ENCODE peak calls at places on chromosomes 1 and 21, in six cellular contexts. X is stomach, I is GM12878, A is breast epithelium, V is vagina, Q is H1. Y is an unnamed sample.

GRCh38 chr1:228464487-228464983 is 22.6 kb upstream of the RNF187 start:
- DNase-seq in X (peak; percentile 50), I (no peak), Q (no peak), A (peak; percentile 63), V (no peak), Y (peak; percentile 90)

GRCh38 chr1:116819081-116819480 is 64.9 kb downstream of the CD2 start:
- DNase-seq in X (no peak), V (peak; percentile 69), I (no peak), Q (no peak), A (no peak), Y (no peak)

GRCh38 chr1:145993618-145994390 is 2.6 kb downstream of the TXNIP start:
- DNase-seq in Q (no peak), V (no peak), I (no peak), A (no peak), X (peak; percentile 24), Y (no peak)

GRCh38 chr21:16942703-16943102 is 570.1 kb upstream of the CXADR start:
- DNase-seq in V (no peak), I (no peak), A (no peak), X (no peak), Q (peak; percentile 43), Y (no peak)

GRCh38 chr1:15249032-15249601 is 2.1 kb downstream of the FHAD1 start:
- DNase-seq in A (no peak), V (no peak), I (no peak), Q (no peak), X (no peak), Y (no peak)

GRCh38 chr1:150227228-150227627 is 8.7 kb downstream of the ANP32E start:
- DNase-seq in I (no peak), V (no peak), A (no peak), X (no peak), Q (no peak), Y (no peak)

GRCh38 chr1:226608699-226609505 is 60.3 kb downstream of the STUM start:
- DNase-seq in I (no peak), A (no peak), X (peak; percentile 72), V (no peak), Q (peak; percentile 70), Y (peak; percentile 88)

GRCh38 chr1:15684042-15684461 is at the start of gene PLEKHM2:
- DNase-seq in A (no peak), V (no peak), I (no peak), X (peak; percentile 56), Q (no peak), Y (peak; percentile 91)

GRCh38 chr1:65255088-65256050 is 54.0 kb upstream of the DNAJC6 start:
- DNase-seq in X (no peak), A (no peak), Q (no peak), I (no peak), V (no peak), Y (no peak)

GRCh38 chr1:165949335-165950130 is 122.1 kb downstream of the UCK2 start:
- DNase-seq in Q (no peak), X (no peak), V (peak; percentile 67), A (no peak), I (no peak), Y (no peak)

GRCh38 chr1:213972141-213972540 is 15.6 kb upstream of the PROX1 start:
- DNase-seq in I (no peak), X (no peak), V (no peak), A (no peak), Q (no peak), Y (no peak)

GRCh38 chr1:200739499-200740290 is 1.0 kb downstream of the CAMSAP2 start:
- DNase-seq in V (no peak), I (no peak), A (peak; percentile 79), X (peak; percentile 38), Q (no peak), Y (peak; percentile 86)

GRCh38 chr1:182574156-182574555 is 14.9 kb downstream of the RNASEL start:
- DNase-seq in V (no peak), X (no peak), Q (no peak), A (no peak), I (no peak), Y (no peak)

GRCh38 chr1:12171206-12172041 is 4.6 kb downstream of the TNFRSF1B start:
- DNase-seq in Q (no peak), I (no peak), X (no peak), A (no peak), V (no peak), Y (no peak)
- H3K4me3 ChIP-seq in Q (no peak overlapping the region), I (peak overlapping the region; percentile 59), X (no peak overlapping the region), A (no peak overlapping the region), V (no peak overlapping the region), Y (no peak overlapping the region)

GRCh38 chr1:206907304-206907991 is 10.2 kb downstream of the IL24 start:
- DNase-seq in X (no peak), V (no peak), I (no peak), A (no peak), Q (no peak), Y (peak; percentile 77)

GRCh38 chr1:206909883-206910318 is 11.8 kb downstream of the FCMR start:
- DNase-seq in I (no peak), A (no peak), V (no peak), Q (no peak), X (no peak), Y (no peak)

GRCh38 chr1:206908038-206908437 is 10.8 kb downstream of the IL24 start:
- DNase-seq in V (no peak), X (no peak), A (no peak), Q (no peak), I (no peak), Y (peak; percentile 59)

GRCh38 chr1:206911064-206911663 is 10.6 kb downstream of the FCMR start:
- DNase-seq in X (no peak), Q (no peak), A (no peak), V (no peak), I (no peak), Y (no peak)

DNA sequence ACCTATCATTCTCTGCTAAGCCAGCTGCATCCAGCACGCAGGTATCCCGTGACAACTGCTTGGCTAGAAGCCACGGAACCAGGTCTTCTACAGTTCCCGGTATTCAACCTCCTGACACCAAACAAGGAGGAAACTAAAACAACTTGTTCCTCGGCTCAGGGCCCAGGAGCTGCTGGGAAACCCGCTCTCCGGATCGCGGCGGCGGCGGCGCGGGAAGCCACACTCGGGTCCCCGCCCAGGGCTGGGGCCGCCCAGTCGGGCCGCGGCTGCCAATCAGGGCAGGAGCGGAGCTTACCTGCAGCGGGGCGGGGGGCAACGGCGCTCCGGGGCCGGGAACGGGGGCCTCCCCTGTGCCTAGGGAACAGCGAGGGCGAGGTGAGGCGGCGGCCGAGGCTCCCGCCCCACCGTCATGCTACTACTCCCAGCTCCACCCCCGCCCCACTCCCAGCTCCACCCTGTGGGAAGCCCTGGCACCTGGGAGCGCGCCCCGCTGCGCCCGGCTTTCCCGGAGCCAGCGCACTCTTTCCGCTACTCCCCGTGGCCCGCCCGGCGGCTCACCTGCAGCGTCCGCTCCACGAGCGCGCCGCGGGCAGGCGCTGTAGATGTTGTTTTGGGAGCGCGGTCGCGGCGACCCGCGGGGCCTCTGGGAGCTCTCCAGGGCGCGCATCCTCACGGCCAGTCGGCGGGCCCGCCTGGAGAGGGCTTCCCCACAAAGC is 12.1 kb downstream of the IL24 start:
- DNase-seq in I (no peak), Q (no peak), A (peak; percentile 94), X (peak; percentile 96), V (no peak), Y (peak; percentile 88)
- TF ChIP-seq POLR2AphosphoS5 in I (no peak), Q (no peak), A (no peak), X (peak; percentile 33), V (peak; percentile 38), Y (peak; percentile 75)

DNA sequence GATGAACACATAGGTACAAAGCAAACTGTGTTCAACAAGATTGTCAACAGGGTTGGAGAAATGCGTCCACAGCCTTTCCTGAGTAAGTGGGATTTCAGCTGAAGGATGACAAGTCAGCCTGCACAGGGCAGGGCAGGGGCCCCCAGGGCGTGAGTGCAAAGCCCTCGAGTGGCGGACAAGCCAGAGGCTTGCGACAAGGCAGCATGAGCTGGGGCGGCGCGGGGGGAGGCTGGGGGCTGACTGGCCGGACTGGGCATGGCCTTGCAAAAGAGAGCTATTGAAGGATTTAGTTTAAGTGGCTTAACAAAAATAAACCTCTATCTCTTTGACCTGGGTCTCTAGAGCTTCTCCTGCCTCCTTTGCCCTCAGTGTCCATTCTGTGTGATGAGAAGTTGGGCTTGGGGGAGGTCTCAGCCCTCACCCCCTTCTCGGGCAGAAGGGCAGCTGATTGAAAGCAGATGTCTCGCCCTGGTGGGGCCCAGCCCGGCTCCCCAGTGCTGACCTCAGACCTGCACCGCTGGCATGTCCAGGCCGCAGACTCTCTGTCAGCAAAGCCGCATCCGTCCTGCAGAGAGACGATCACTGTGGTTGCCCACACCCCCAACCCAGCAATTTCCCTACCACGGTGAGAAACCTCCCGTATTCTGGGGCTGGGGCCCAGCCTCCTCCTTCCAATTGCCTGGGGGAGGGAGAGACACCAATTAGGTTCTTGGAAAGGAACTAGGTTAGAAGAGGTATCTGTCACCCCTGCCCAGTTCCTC is 24.3 kb upstream of the EPS8L3 start:
- DNase-seq in A (no peak), I (no peak), Q (no peak), V (no peak), X (peak; percentile 26), Y (peak; percentile 79)
- H3K27ac ChIP-seq in A (no peak overlapping the region), I (no peak overlapping the region), Q (no peak overlapping the region), V (no peak overlapping the region), X (no peak overlapping the region), Y (peak overlapping the region; percentile 87)

GRCh38 chr1:85296980-85297379 is 20.5 kb upstream of the BCL10 start:
- DNase-seq in I (no peak), X (no peak), A (no peak), Q (no peak), V (no peak), Y (no peak)

GRCh38 chr1:85297538-85297854 is 21.1 kb upstream of the BCL10 start:
- DNase-seq in I (no peak), Q (no peak), X (no peak), A (no peak), V (peak; percentile 85), Y (no peak)

GRCh38 chr1:85300140-85300539 is 23.7 kb upstream of the BCL10 start:
- DNase-seq in I (no peak), A (no peak), X (no peak), V (no peak), Q (no peak), Y (no peak)

GRCh38 chr1:85295654-85296053 is 19.2 kb upstream of the BCL10 start:
- DNase-seq in A (no peak), X (no peak), V (no peak), Q (no peak), I (no peak), Y (peak; percentile 74)

DNA sequence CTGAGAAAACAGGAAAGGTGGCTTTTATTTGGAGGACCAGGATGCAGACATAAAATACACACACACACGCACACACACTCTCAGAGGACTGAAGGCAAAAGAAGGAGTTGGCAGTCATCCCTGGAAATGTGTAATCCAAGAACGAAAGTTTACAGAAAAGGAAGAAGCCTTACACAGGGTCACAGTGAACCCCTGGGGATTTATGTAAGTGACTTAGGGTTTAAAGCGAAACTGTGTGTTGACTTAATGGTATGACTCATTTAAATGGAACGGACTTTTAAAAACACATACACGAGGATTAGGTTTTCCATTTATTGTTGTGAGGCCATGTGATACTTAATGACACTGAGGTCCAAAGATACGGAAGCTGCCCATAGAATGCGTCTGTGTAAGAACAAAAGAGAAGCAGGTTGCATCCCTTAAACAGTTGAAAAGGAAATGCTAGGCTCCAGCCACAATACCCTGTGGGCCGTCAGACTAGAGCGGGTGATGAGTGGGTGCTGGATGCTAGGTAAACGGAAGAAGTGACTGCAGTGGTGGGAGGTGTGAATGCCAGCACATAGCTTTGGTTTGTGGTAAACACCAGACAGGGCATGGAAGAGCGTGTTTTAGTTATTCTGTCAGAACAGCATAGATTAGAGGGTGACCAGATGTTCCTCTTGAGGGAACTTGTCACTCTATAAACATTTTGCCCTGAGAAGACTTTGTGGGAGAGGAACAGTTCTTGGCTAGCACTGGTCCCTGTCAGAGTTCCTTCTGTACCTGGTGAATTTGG is 21.6 kb upstream of the BCL10 start:
- DNase-seq in V (peak; percentile 83), Q (no peak), A (peak; percentile 73), I (peak; percentile 80), X (peak; percentile 59), Y (peak; percentile 80)
- H3K4me3 ChIP-seq in V (peak overlapping the region; percentile 16), Q (no peak overlapping the region), A (peak overlapping the region; percentile 20), I (no peak overlapping the region), X (peak overlapping the region; percentile 14), Y (no peak overlapping the region)

GRCh38 chr1:19204665-19205266 is 5.3 kb downstream of the UBR4 start:
- DNase-seq in A (no peak), Q (no peak), X (no peak), I (no peak), V (no peak), Y (no peak)
- TF ChIP-seq POLR2AphosphoS5 in A (no peak), Q (no peak), X (no peak), I (no peak), V (no peak), Y (no peak)

Y was measured in spleen.